ENCODE peak calls at places on chromosomes 6 and 20, in eight cellular contexts. P is tibial nerve, E is ovary, O is suprapubic skin, M is stomach, N is transverse colon, G is SK-N-SH, X is K562. K is an unnamed sample.

GRCh38 chr20:35339007-35339406 is 46.8 kb upstream of the FAM83C start:
- DNase-seq in P (no peak), E (no peak), O (no peak), M (no peak), N (no peak), G (no peak), X (no peak), K (no peak)

GRCh38 chr6:17268114-17268513 is 13.0 kb upstream of the RBM24 start:
- DNase-seq in P (no peak), E (no peak), O (no peak), M (no peak), N (no peak), G (no peak), X (no peak), K (no peak)

GRCh38 chr6:36679043-36679821 is 718 bp downstream of the CDKN1A start:
- DNase-seq in P (peak; percentile 66), E (peak; percentile 74), O (peak; percentile 95), M (peak; percentile 78), N (peak; percentile 69), G (peak; percentile 68), X (peak; percentile 75), K (peak; percentile 92)

GRCh38 chr20:4524307-4524706 is 197.4 kb upstream of the PRND start:
- DNase-seq in P (no peak), E (no peak), O (no peak), M (no peak), N (no peak), G (no peak), X (no peak), K (no peak)

GRCh38 chr6:107911711-107912110 is 46.3 kb downstream of the SEC63 start:
- DNase-seq in P (no peak), E (no peak), O (no peak), M (no peak), N (no peak), G (no peak), X (no peak), K (no peak)

GRCh38 chr6:5471637-5472430 is 210.5 kb downstream of the FARS2 start:
- DNase-seq in P (no peak), E (no peak), O (no peak), M (no peak), N (no peak), G (peak; percentile 50), X (no peak), K (no peak)

GRCh38 chr6:136524936-136525413 is 25.2 kb downstream of the MAP7 start:
- DNase-seq in P (no peak), E (no peak), O (no peak), M (no peak), N (no peak), G (no peak), X (peak; percentile 20), K (no peak)

GRCh38 chr20:52175840-52176239 is 15.7 kb downstream of the ZFP64 start:
- DNase-seq in P (no peak), E (no peak), O (no peak), M (no peak), N (no peak), G (no peak), X (no peak), K (no peak)

GRCh38 chr20:39277185-39277584 is 315.0 kb downstream of the DHX35 start:
- DNase-seq in P (no peak), E (no peak), O (no peak), M (no peak), N (no peak), G (no peak), X (no peak), K (no peak)

GRCh38 chr6:74466572-74466971 is 739.3 kb downstream of the COL12A1 start:
- DNase-seq in P (no peak), E (no peak), O (no peak), M (no peak), N (no peak), G (no peak), X (no peak), K (no peak)

GRCh38 chr20:34262488-34263288 is 21.5 kb downstream of the ASIP start:
- DNase-seq in P (no peak), E (peak; percentile 86), O (no peak), M (peak; percentile 29), N (peak; percentile 10), G (no peak), X (peak; percentile 50), K (peak; percentile 77)

GRCh38 chr20:35215066-35215956 is 11.2 kb upstream of the MMP24 start:
- DNase-seq in P (no peak), E (no peak), O (no peak), M (no peak), N (no peak), G (no peak), X (peak; percentile 27), K (no peak)

GRCh38 chr6:127301199-127301700 is 34.6 kb downstream of the RNF146 start:
- DNase-seq in P (no peak), E (no peak), O (no peak), M (no peak), N (no peak), G (no peak), X (no peak), K (no peak)

GRCh38 chr6:128516514-128516898 is 3.9 kb downstream of the PTPRK start:
- DNase-seq in P (no peak), E (no peak), O (no peak), M (no peak), N (no peak), G (no peak), X (no peak), K (no peak)

GRCh38 chr20:52438326-52438963 is 246.9 kb upstream of the ZFP64 start:
- DNase-seq in P (no peak), E (no peak), O (no peak), M (no peak), N (no peak), G (no peak), X (peak; percentile 2), K (no peak)

GRCh38 chr6:130560231-130560630 is 194.4 kb downstream of the TMEM200A start:
- DNase-seq in P (no peak), E (no peak), O (no peak), M (no peak), N (no peak), G (no peak), X (no peak), K (no peak)

GRCh38 chr6:45706319-45706718 is 309.3 kb downstream of the CLIC5 start:
- DNase-seq in P (no peak), E (no peak), O (no peak), M (no peak), N (no peak), G (no peak), X (no peak), K (no peak)

GRCh38 chr6:63923139-63923739 is 287.6 kb downstream of the PHF3 start:
- DNase-seq in P (no peak), E (no peak), O (no peak), M (no peak), N (no peak), G (peak; percentile 47), X (peak; percentile 24), K (no peak)

GRCh38 chr6:166940643-166941068 is 15.7 kb downstream of the RNASET2 start:
- DNase-seq in P (no peak), E (no peak), O (no peak), M (no peak), N (no peak), G (no peak), X (peak; percentile 79), K (no peak)

GRCh38 chr20:45061244-45061643 is 39.7 kb downstream of the KCNS1 start:
- DNase-seq in P (no peak), E (no peak), O (no peak), M (no peak), N (no peak), G (no peak), X (no peak), K (no peak)

GRCh38 chr6:4567141-4567540 is 209.1 kb upstream of the CDYL start:
- DNase-seq in P (no peak), E (no peak), O (no peak), M (no peak), N (no peak), G (no peak), X (no peak), K (no peak)

GRCh38 chr6:7761047-7761446 is 35.1 kb downstream of the BMP6 start:
- DNase-seq in P (no peak), E (no peak), O (no peak), M (no peak), N (no peak), G (no peak), X (no peak), K (no peak)
- TF ChIP-seq EP300 in P (no peak), E (no peak), O (no peak), M (no peak), N (no peak), G (no peak), X (no peak), K (no peak)

GRCh38 chr6:87901613-87902012 is 146.0 kb upstream of the SPACA1 start:
- DNase-seq in P (no peak), E (no peak), O (no peak), M (no peak), N (no peak), G (no peak), X (no peak), K (no peak)
- H3K27me3 ChIP-seq in P (no peaks in the 10 kb centered on the region), E (no peaks in the 10 kb centered on the region), O (no peaks in the 10 kb centered on the region), M (no peaks in the 10 kb centered on the region), N (no peaks in the 10 kb centered on the region), G (no peaks in the 10 kb centered on the region), X (no peaks in the 10 kb centered on the region), K (no peaks in the 10 kb centered on the region)

GRCh38 chr6:105111871-105112270 is 67.9 kb downstream of the POPDC3 start:
- DNase-seq in P (no peak), E (no peak), O (no peak), M (no peak), N (no peak), G (no peak), X (no peak), K (no peak)

GRCh38 chr6:105116150-105116549 is 63.7 kb downstream of the POPDC3 start:
- DNase-seq in P (no peak), E (no peak), O (no peak), M (no peak), N (no peak), G (no peak), X (no peak), K (no peak)

GRCh38 chr6:105111093-105111492 is 68.7 kb downstream of the POPDC3 start:
- DNase-seq in P (no peak), E (no peak), O (no peak), M (no peak), N (no peak), G (no peak), X (no peak), K (no peak)

GRCh38 chr6:105112577-105112976 is 67.2 kb downstream of the POPDC3 start:
- DNase-seq in P (no peak), E (no peak), O (no peak), M (no peak), N (no peak), G (no peak), X (peak; percentile 11), K (no peak)

DNA sequence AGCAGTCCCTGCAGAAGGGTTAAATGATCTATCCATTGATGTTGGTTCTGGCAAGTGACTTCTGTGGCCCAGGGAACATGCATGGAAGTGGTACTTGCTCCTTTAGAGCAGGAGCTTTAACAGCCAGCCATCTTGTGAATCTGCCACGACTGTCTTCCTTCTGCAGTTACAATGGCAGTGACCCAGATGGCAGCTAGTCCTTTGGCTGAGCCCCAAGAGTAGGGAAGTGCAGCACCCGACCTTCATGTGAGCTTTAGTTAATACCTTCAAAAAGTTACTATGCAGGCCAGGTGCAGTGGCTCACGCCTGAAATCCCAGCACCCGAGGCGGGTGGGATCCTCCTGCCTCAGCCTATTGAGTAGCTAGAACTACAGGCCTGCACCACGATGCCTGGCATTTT is 66.4 kb downstream of the POPDC3 start:
- DNase-seq in P (no peak), E (no peak), O (no peak), M (no peak), N (no peak), G (no peak), X (no peak), K (no peak)
- H3K4me3 ChIP-seq in P (no peak overlapping the region), E (no peak overlapping the region), O (no peak overlapping the region), M (no peak overlapping the region), N (no peak overlapping the region), G (no peak overlapping the region), X (no peak overlapping the region), K (no peak overlapping the region)

GRCh38 chr20:1879369-1879768 is 15.8 kb upstream of the SIRPA start:
- DNase-seq in P (no peak), E (no peak), O (no peak), M (no peak), N (no peak), G (no peak), X (no peak), K (no peak)
- TF ChIP-seq EP300 in P (no peak), E (no peak), O (no peak), M (no peak), N (no peak), G (no peak), X (no peak), K (no peak)